ENCODE peak calls at places on chromosomes 4 and X, in five cellular contexts. J is GM10248, X is thoracic aorta, A is cardiac muscle cell, S is PC-3. E is an unnamed sample.

GRCh38 chrX:22203186-22203585 is 69.5 kb upstream of the CBLL2 start:
- DNase-seq in J (no peak), A (no peak), X (no peak), S (no peak), E (no peak)

GRCh38 chr4:23388259-23388658 is 501.6 kb downstream of the PPARGC1A start:
- DNase-seq in S (no peak), J (no peak), A (no peak), X (no peak), E (no peak)

GRCh38 chr4:1194028-1194900 is 21.9 kb upstream of the SPON2 start:
- DNase-seq in A (no peak), S (no peak), J (no peak), X (no peak), E (peak)

GRCh38 chr4:121155893-121156292 is 8.2 kb downstream of the TNIP3 start:
- DNase-seq in J (no peak), A (no peak), X (no peak), S (peak), E (no peak)

GRCh38 chrX:103155201-103155600 is 59.7 kb upstream of the BEX4 start:
- DNase-seq in S (no peak), X (no peak), J (no peak), A (no peak), E (no peak)

GRCh38 chr4:40228497-40229365 is 31.9 kb downstream of the RHOH start:
- DNase-seq in X (no peak), J (peak), A (no peak), S (peak), E (peak)

GRCh38 chr4:10144971-10145370 is 28.4 kb upstream of the WDR1 start:
- DNase-seq in S (no peak), A (no peak), X (no peak), J (no peak), E (no peak)

GRCh38 chrX:118536687-118537461 is 41.3 kb downstream of the DOCK11 start:
- DNase-seq in J (peak), X (no peak), A (peak), S (peak), E (no peak)

GRCh38 chrX:2550288-2551020 is 49.7 kb upstream of the DHRSX start:
- DNase-seq in A (no peak), X (no peak), S (no peak), J (no peak), E (no peak)

GRCh38 chr4:67770422-67770821 is 16.2 kb upstream of the GNRHR start:
- DNase-seq in J (no peak), A (no peak), X (no peak), S (peak), E (no peak)

GRCh38 chr4:59135248-59135802 is 2025.1 kb upstream of the IGFBP7 start:
- DNase-seq in A (no peak), S (no peak), J (no peak), X (no peak), E (no peak)

GRCh38 chr4:68369474-68369805 is 19.6 kb upstream of the YTHDC1 start:
- DNase-seq in X (no peak), J (no peak), A (no peak), S (peak), E (no peak)

GRCh38 chr4:145920205-145920604 is 18.4 kb downstream of the ZNF827 start:
- DNase-seq in A (no peak), S (no peak), J (no peak), X (no peak), E (no peak)

GRCh38 chr4:15043226-15043625 is 40.9 kb downstream of the CPEB2 start:
- DNase-seq in X (no peak), S (peak), A (no peak), J (no peak), E (no peak)
- TF ChIP-seq CTCF in X (no peak), S (peak), A (peak), J (no peak), E (no peak)

GRCh38 chr4:170464614-170465197 is 374.9 kb upstream of the AADAT start:
- DNase-seq in X (no peak), J (no peak), A (no peak), S (no peak), E (no peak)
- TF ChIP-seq CTCF in X (no peak), J (no peak), A (no peak), S (no peak), E (no peak)

GRCh38 chrX:70132244-70132643 is 1.0 kb upstream of the IGBP1 start:
- DNase-seq in J (no peak), X (no peak), A (no peak), S (peak), E (no peak)
- TF ChIP-seq CTCF in J (no peak), X (no peak), A (no peak), S (no peak), E (no peak)

GRCh38 chr4:52714597-52715254 is 36.5 kb downstream of the ERVMER34-1 start:
- DNase-seq in S (no peak), J (no peak), A (no peak), X (no peak), E (no peak)
- TF ChIP-seq CTCF in S (no peak), J (no peak), A (no peak), X (no peak), E (no peak)

GRCh38 chr4:47704693-47705325 is 133.1 kb downstream of the CORIN start:
- DNase-seq in A (peak), J (peak), S (peak), X (no peak), E (peak)
- TF ChIP-seq CTCF in A (peak), J (peak), S (peak), X (no peak), E (peak)

GRCh38 chrX:17065100-17065499 is 118.6 kb downstream of the REPS2 start:
- DNase-seq in J (no peak), A (no peak), X (no peak), S (no peak), E (no peak)
- TF ChIP-seq CTCF in J (no peak), A (no peak), X (no peak), S (no peak), E (no peak)

GRCh38 chr4:103429283-103429682 is 231.1 kb upstream of the CENPE start:
- DNase-seq in J (peak), X (no peak), A (peak), S (no peak), E (peak)
- TF ChIP-seq CTCF in J (peak), X (no peak), A (no peak), S (peak), E (no peak)

DNA sequence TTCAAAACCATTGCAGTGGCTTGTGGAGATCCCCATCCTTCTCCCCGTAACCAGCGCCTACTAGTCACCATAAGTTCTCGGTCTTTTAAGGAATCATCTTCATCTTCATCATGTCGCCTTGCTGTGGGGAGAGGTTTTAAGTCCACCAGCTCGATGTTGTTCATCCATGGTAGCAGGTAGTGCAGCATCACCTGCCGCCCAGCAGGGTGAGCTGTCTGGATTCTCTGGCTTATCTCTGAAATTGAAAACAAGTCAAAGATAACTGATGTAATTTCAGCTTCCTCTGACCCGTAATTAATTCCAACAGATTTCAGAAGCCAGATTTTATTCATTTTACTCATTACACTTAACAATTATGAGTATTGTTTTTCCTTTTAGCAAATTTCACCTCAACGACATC is 67.4 kb downstream of the ZAR1 start:
- DNase-seq in X (no peak), A (no peak), S (peak), J (no peak), E (no peak)
- TF ChIP-seq CTCF in X (no peak), A (peak), S (peak), J (no peak), E (no peak)

GRCh38 chrX:101357166-101357795 is 8.7 kb upstream of the TIMM8A start:
- DNase-seq in X (no peak), S (peak), J (no peak), A (no peak), E (no peak)
- TF ChIP-seq CTCF in X (no peak), S (peak), J (peak), A (peak), E (no peak)

GRCh38 chr4:147122697-147123472 is 177.2 kb upstream of the TTC29 start:
- DNase-seq in X (no peak), S (no peak), J (no peak), A (no peak), E (no peak)

GRCh38 chr4:147118523-147118922 is 172.9 kb upstream of the TTC29 start:
- DNase-seq in J (no peak), X (no peak), A (no peak), S (no peak), E (peak)

DNA sequence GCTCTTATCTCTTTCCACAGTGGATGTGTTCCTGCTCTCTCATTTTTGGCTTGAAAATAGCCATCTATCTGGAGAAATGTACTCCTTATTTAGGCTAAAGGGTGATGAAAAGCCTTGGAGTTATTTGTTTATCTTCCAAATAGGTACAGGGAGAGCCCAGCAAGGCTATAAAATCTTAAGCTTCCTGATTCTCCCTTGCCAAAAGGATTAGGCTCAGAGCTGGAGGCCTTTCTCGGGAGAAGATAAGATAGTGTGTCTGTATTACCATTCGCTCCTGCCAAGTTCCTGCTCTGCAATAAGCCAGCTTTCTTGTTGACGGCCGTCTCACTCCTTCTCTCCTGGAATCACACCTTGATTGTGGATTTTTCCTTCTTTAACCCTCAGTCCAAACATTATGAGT is 171.7 kb upstream of the TTC29 start:
- DNase-seq in X (no peak), S (no peak), J (no peak), A (peak), E (no peak)
- TF ChIP-seq CTCF in X (no peak), S (no peak), J (no peak), A (no peak), E (no peak)